ENCODE peak calls at places on chromosome 22, in nine cellular contexts. J, E, N, I, K, H, F, D and Y are unnamed samples.

GRCh38 chr22:31583861-31584485 is 78.0 kb downstream of the PISD start:
- DNase-seq in J (no peak), E (no peak), N (no peak), I (no peak), K (no peak), H (no peak), F (no peak), D (peak), Y (no peak)

GRCh38 chr22:50547231-50547851 is 1.6 kb downstream of the KLHDC7B start:
- DNase-seq in J (peak), E (no peak), N (no peak), I (no peak), K (no peak), H (no peak), F (no peak), D (no peak), Y (no peak)

GRCh38 chr22:17629646-17630045 is 1.1 kb upstream of the ATP6V1E1 start:
- DNase-seq in J (no peak), E (no peak), N (no peak), I (no peak), K (no peak), H (no peak), F (no peak), D (no peak), Y (peak)

GRCh38 chr22:50072714-50073538 is 12.3 kb downstream of the MLC1 start:
- DNase-seq in J (no peak), E (no peak), N (no peak), I (no peak), K (no peak), H (no peak), F (no peak), D (no peak), Y (no peak)

GRCh38 chr22:49961601-49962011 is 1.0 kb downstream of the PIM3 start:
- DNase-seq in J (no peak), E (no peak), N (no peak), I (no peak), K (peak), H (no peak), F (no peak), D (no peak), Y (no peak)

GRCh38 chr22:44445731-44446130 is 52.3 kb downstream of the RTL6 start:
- DNase-seq in J (no peak), E (no peak), N (no peak), I (peak), K (no peak), H (no peak), F (no peak), D (no peak), Y (no peak)

GRCh38 chr22:34986461-34986977 is 79.4 kb upstream of the ISX start:
- DNase-seq in J (no peak), E (no peak), N (no peak), I (no peak), K (no peak), H (no peak), F (no peak), D (no peak), Y (no peak)

GRCh38 chr22:22721681-22722309 is 77.4 kb downstream of the GGTLC2 start:
- DNase-seq in J (no peak), E (no peak), N (no peak), I (no peak), K (no peak), H (peak), F (no peak), D (peak), Y (no peak)

GRCh38 chr22:28259774-28260173 is 340.7 kb upstream of the PITPNB start:
- DNase-seq in J (no peak), E (no peak), N (no peak), I (no peak), K (no peak), H (no peak), F (no peak), D (no peak), Y (no peak)

GRCh38 chr22:43879901-43880742 is 11.7 kb downstream of the PNPLA5 start:
- DNase-seq in J (no peak), E (no peak), N (no peak), I (no peak), K (peak), H (no peak), F (no peak), D (no peak), Y (no peak)

GRCh38 chr22:29330753-29331152 is 15.3 kb upstream of the RASL10A start:
- DNase-seq in J (no peak), E (no peak), N (no peak), I (no peak), K (peak), H (no peak), F (no peak), D (no peak), Y (peak)

GRCh38 chr22:43477151-43477725 is 65.4 kb downstream of the MPPED1 start:
- DNase-seq in J (no peak), E (no peak), N (no peak), I (no peak), K (no peak), H (no peak), F (no peak), D (no peak), Y (no peak)

GRCh38 chr22:45905924-45906865 is 70.8 kb downstream of the WNT7B start:
- DNase-seq in J (no peak), E (no peak), N (no peak), I (no peak), K (no peak), H (no peak), F (no peak), D (no peak), Y (no peak)

GRCh38 chr22:20946080-20946986 is 20.7 kb upstream of the AIFM3 start:
- DNase-seq in J (no peak), E (no peak), N (no peak), I (no peak), K (no peak), H (no peak), F (no peak), D (peak), Y (no peak)

GRCh38 chr22:46237453-46238158 is 12.5 kb downstream of the CDPF1 start:
- DNase-seq in J (no peak), E (no peak), N (no peak), I (no peak), K (no peak), H (no peak), F (no peak), D (no peak), Y (no peak)

GRCh38 chr22:30943368-30943767 is 25.2 kb downstream of the MORC2 start:
- DNase-seq in J (no peak), E (no peak), N (no peak), I (no peak), K (no peak), H (peak), F (peak), D (no peak), Y (peak)

GRCh38 chr22:48340727-48341709 is 1486.7 kb downstream of the BRD1 start:
- DNase-seq in J (no peak), E (no peak), N (no peak), I (no peak), K (no peak), H (no peak), F (no peak), D (no peak), Y (no peak)